ENCODE peak calls at places on chromosomes 16 and 17, in eight cellular contexts. One of them, this sample, is unnamed.

GRCh38 chr16:11742041-11742535 is 569 bp downstream of the TXNDC11 start:
- DNase-seq in cardiac muscle cell: no peak
- DNase-seq in body of pancreas: peak; percentile 64
- DNase-seq in HFFc6: no peak
- DNase-seq in prostate gland: no peak
- DNase-seq in fibroblast of lung: peak; percentile 6
- DNase-seq in A549: peak; percentile 25
- DNase-seq in WTC11: no peak
- DNase-seq in this sample: peak; percentile 13

GRCh38 chr16:10754941-10755340 is 11.3 kb downstream of the NUBP1 start:
- DNase-seq in HFFc6: peak; percentile 57
- DNase-seq in body of pancreas: no peak
- DNase-seq in fibroblast of lung: peak; percentile 43
- DNase-seq in A549: no peak
- DNase-seq in WTC11: no peak
- DNase-seq in cardiac muscle cell: peak; percentile 17
- DNase-seq in prostate gland: no peak
- DNase-seq in this sample: peak; percentile 58

GRCh38 chr16:56269824-56270684 is 78.8 kb downstream of the GNAO1 start:
- DNase-seq in HFFc6: peak; percentile 80
- DNase-seq in A549: no peak
- DNase-seq in WTC11: peak; percentile 37
- DNase-seq in cardiac muscle cell: peak; percentile 70
- DNase-seq in body of pancreas: peak; percentile 46
- DNase-seq in prostate gland: no peak
- DNase-seq in fibroblast of lung: no peak
- DNase-seq in this sample: peak; percentile 53

GRCh38 chr17:1203111-1203966 is 23.6 kb upstream of the ABR start:
- DNase-seq in fibroblast of lung: peak; percentile 54
- DNase-seq in body of pancreas: peak; percentile 70
- DNase-seq in cardiac muscle cell: peak; percentile 61
- DNase-seq in prostate gland: peak; percentile 37
- DNase-seq in A549: peak; percentile 87
- DNase-seq in WTC11: peak; percentile 84
- DNase-seq in HFFc6: peak; percentile 45
- DNase-seq in this sample: peak; percentile 67

GRCh38 chr16:71895679-71896385 is 501 bp downstream of the IST1 start:
- DNase-seq in body of pancreas: peak; percentile 23
- DNase-seq in A549: peak; percentile 61
- DNase-seq in WTC11: peak; percentile 38
- DNase-seq in prostate gland: peak; percentile 15
- DNase-seq in HFFc6: peak; percentile 26
- DNase-seq in cardiac muscle cell: peak; percentile 54
- DNase-seq in fibroblast of lung: peak; percentile 55
- DNase-seq in this sample: peak; percentile 57

GRCh38 chr17:30921544-30922196 is at the start of gene ADAP2:
- DNase-seq in WTC11: peak; percentile 68
- DNase-seq in A549: peak; percentile 60
- DNase-seq in prostate gland: peak; percentile 43
- DNase-seq in cardiac muscle cell: peak; percentile 11
- DNase-seq in fibroblast of lung: no peak
- DNase-seq in body of pancreas: peak; percentile 76
- DNase-seq in HFFc6: no peak
- DNase-seq in this sample: no peak

GRCh38 chr17:8003594-8004181 is 1.3 kb downstream of the GUCY2D start:
- DNase-seq in WTC11: peak; percentile 34
- DNase-seq in cardiac muscle cell: no peak
- DNase-seq in fibroblast of lung: no peak
- DNase-seq in prostate gland: no peak
- DNase-seq in A549: no peak
- DNase-seq in body of pancreas: no peak
- DNase-seq in HFFc6: no peak
- DNase-seq in this sample: no peak

GRCh38 chr17:70961341-70961740 is 792.0 kb downstream of the KCNJ2 start:
- DNase-seq in A549: no peak
- DNase-seq in fibroblast of lung: no peak
- DNase-seq in prostate gland: no peak
- DNase-seq in HFFc6: no peak
- DNase-seq in body of pancreas: no peak
- DNase-seq in cardiac muscle cell: peak; percentile 6
- DNase-seq in WTC11: no peak
- DNase-seq in this sample: peak; percentile 9

GRCh38 chr16:84593825-84594724 is 23.8 kb downstream of the COTL1 start:
- DNase-seq in prostate gland: no peak
- DNase-seq in fibroblast of lung: peak; percentile 50
- DNase-seq in HFFc6: no peak
- DNase-seq in body of pancreas: peak; percentile 59
- DNase-seq in A549: no peak
- DNase-seq in cardiac muscle cell: peak; percentile 52
- DNase-seq in WTC11: no peak
- DNase-seq in this sample: peak; percentile 68

GRCh38 chr16:80936410-80936809 is 70.3 kb downstream of the CMC2 start:
- DNase-seq in fibroblast of lung: no peak
- DNase-seq in body of pancreas: no peak
- DNase-seq in WTC11: no peak
- DNase-seq in A549: no peak
- DNase-seq in prostate gland: no peak
- DNase-seq in HFFc6: no peak
- DNase-seq in cardiac muscle cell: peak; percentile 78
- DNase-seq in this sample: peak; percentile 83

DNA sequence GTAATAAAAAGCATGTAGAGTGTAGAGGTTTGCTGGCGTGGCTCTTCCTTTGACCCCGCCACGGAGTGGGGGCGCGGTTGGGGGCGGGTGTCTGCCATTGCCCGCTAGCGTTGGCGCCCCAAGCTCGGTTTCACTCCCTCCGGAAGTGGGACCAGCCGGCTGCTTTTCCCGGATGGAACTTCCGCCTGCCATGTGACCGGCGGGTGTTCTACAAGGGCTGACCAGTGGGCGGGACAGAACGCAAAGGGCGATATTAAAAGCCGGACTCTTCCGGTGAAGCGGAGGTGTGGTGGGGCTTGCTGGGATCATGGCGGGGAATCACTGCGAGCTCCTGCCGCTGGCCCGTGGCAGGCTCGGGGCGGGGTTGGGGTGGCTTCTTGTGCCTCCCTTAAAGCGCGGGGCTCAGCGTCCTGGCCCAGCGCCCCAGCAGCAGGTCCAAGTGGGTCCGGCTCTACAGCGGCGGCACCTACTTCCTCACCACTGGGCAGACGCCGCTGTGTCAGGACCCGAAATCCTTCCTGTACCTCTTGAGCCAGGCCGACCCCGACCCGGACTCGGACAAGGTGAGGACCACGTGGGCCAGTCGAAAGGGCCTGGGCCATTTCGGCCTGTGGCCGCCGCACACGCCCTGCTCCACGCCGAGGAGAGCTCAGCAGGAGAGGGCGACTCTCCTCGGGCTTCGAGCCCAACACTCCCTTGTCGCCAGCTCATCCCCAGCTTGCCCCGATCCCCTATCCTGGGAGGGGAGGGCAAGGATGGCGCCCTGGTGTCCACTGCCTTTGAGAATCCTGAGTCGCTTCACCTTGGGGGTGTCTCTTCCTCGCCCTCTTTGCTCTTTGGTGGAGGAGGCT is 65.6 kb downstream of the PDPK1 start:
- DNase-seq in body of pancreas: peak; percentile 96
- DNase-seq in A549: peak; percentile 99
- DNase-seq in WTC11: peak; percentile 97
- DNase-seq in prostate gland: peak; percentile 93
- DNase-seq in cardiac muscle cell: peak; percentile 98
- DNase-seq in fibroblast of lung: peak; percentile 97
- DNase-seq in HFFc6: peak; percentile 97
- DNase-seq in this sample: peak; percentile 97
- TF ChIP-seq CTCF in body of pancreas: no peak
- TF ChIP-seq CTCF in A549: no peak
- TF ChIP-seq CTCF in WTC11: no peak
- TF ChIP-seq CTCF in prostate gland: no peak
- TF ChIP-seq CTCF in cardiac muscle cell: no peak
- TF ChIP-seq CTCF in fibroblast of lung: no peak
- TF ChIP-seq CTCF in HFFc6: peak; percentile 9
- TF ChIP-seq CTCF in this sample: no peak

DNA sequence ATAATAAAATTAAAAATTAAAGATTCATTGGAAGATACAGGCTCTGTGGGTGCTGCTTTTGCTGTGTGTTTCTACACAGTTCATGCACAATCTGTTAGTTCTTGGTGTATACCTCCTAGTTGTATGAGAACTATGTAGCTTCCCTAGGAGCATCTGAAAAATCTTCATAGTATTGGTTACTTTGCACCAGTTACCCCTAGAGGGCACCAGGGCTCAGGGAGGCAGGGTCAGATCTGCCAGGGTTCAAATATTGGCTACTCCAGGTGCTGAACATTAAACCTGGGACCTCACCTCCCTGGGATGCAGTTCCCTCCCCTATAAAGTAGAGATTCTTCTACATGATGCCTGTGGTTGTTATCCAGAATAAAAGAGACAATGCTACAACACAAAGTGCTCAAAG is 583.0 kb upstream of the CDH11 start:
- DNase-seq in HFFc6: no peak
- DNase-seq in A549: no peak
- DNase-seq in body of pancreas: no peak
- DNase-seq in cardiac muscle cell: no peak
- DNase-seq in fibroblast of lung: no peak
- DNase-seq in prostate gland: no peak
- DNase-seq in WTC11: peak; percentile 25
- DNase-seq in this sample: no peak
- TF ChIP-seq CTCF in HFFc6: peak; percentile 73
- TF ChIP-seq CTCF in A549: no peak
- TF ChIP-seq CTCF in body of pancreas: no peak
- TF ChIP-seq CTCF in cardiac muscle cell: peak; percentile 42
- TF ChIP-seq CTCF in fibroblast of lung: peak; percentile 39
- TF ChIP-seq CTCF in prostate gland: no peak
- TF ChIP-seq CTCF in WTC11: no peak
- TF ChIP-seq CTCF in this sample: peak; percentile 31

GRCh38 chr17:42673885-42674754 is 2.7 kb downstream of the PLEKHH3 start:
- DNase-seq in WTC11: peak; percentile 75
- DNase-seq in prostate gland: peak; percentile 19
- DNase-seq in fibroblast of lung: peak; percentile 82
- DNase-seq in A549: peak; percentile 95
- DNase-seq in cardiac muscle cell: peak; percentile 89
- DNase-seq in body of pancreas: peak; percentile 54
- DNase-seq in HFFc6: no peak
- DNase-seq in this sample: peak; percentile 88
- TF ChIP-seq CTCF in WTC11: peak; percentile 52
- TF ChIP-seq CTCF in prostate gland: no peak
- TF ChIP-seq CTCF in fibroblast of lung: peak; percentile 65
- TF ChIP-seq CTCF in A549: peak; percentile 50
- TF ChIP-seq CTCF in cardiac muscle cell: peak; percentile 68
- TF ChIP-seq CTCF in body of pancreas: peak; percentile 29
- TF ChIP-seq CTCF in HFFc6: peak; percentile 79
- TF ChIP-seq CTCF in this sample: peak; percentile 63

GRCh38 chr16:66273036-66273435 is 93.5 kb upstream of the CDH5 start:
- DNase-seq in HFFc6: no peak
- DNase-seq in fibroblast of lung: no peak
- DNase-seq in prostate gland: no peak
- DNase-seq in body of pancreas: no peak
- DNase-seq in WTC11: no peak
- DNase-seq in A549: no peak
- DNase-seq in cardiac muscle cell: no peak
- DNase-seq in this sample: no peak

GRCh38 chr16:66271074-66272060 is 95.1 kb upstream of the CDH5 start:
- DNase-seq in cardiac muscle cell: no peak
- DNase-seq in prostate gland: no peak
- DNase-seq in body of pancreas: no peak
- DNase-seq in WTC11: no peak
- DNase-seq in fibroblast of lung: no peak
- DNase-seq in HFFc6: peak; percentile 39
- DNase-seq in A549: no peak
- DNase-seq in this sample: no peak

GRCh38 chr16:66269631-66270332 is 96.7 kb upstream of the CDH5 start:
- DNase-seq in HFFc6: no peak
- DNase-seq in A549: no peak
- DNase-seq in body of pancreas: no peak
- DNase-seq in WTC11: no peak
- DNase-seq in cardiac muscle cell: peak; percentile 65
- DNase-seq in fibroblast of lung: peak; percentile 40
- DNase-seq in prostate gland: no peak
- DNase-seq in this sample: peak; percentile 54

GRCh38 chr16:66272461-66272860 is 94.0 kb upstream of the CDH5 start:
- DNase-seq in HFFc6: no peak
- DNase-seq in WTC11: no peak
- DNase-seq in prostate gland: no peak
- DNase-seq in A549: no peak
- DNase-seq in cardiac muscle cell: no peak
- DNase-seq in body of pancreas: no peak
- DNase-seq in fibroblast of lung: no peak
- DNase-seq in this sample: no peak

GRCh38 chr16:66270333-66270927 is 96.1 kb upstream of the CDH5 start:
- DNase-seq in A549: peak; percentile 85
- DNase-seq in body of pancreas: peak; percentile 41
- DNase-seq in fibroblast of lung: peak; percentile 67
- DNase-seq in HFFc6: peak; percentile 13
- DNase-seq in WTC11: peak; percentile 87
- DNase-seq in cardiac muscle cell: peak; percentile 90
- DNase-seq in prostate gland: peak; percentile 10
- DNase-seq in this sample: peak; percentile 82
- TF ChIP-seq CTCF in A549: peak; percentile 87
- TF ChIP-seq CTCF in body of pancreas: peak; percentile 65
- TF ChIP-seq CTCF in fibroblast of lung: peak; percentile 40
- TF ChIP-seq CTCF in HFFc6: peak; percentile 100
- TF ChIP-seq CTCF in WTC11: peak; percentile 99
- TF ChIP-seq CTCF in cardiac muscle cell: peak; percentile 71
- TF ChIP-seq CTCF in prostate gland: peak; percentile 97
- TF ChIP-seq CTCF in this sample: peak; percentile 43

GRCh38 chr17:68457539-68458259 is 403 bp upstream of the WIPI1 start:
- DNase-seq in WTC11: peak; percentile 99
- DNase-seq in A549: peak; percentile 97
- DNase-seq in HFFc6: peak; percentile 98
- DNase-seq in prostate gland: peak; percentile 99
- DNase-seq in fibroblast of lung: peak; percentile 98
- DNase-seq in cardiac muscle cell: peak; percentile 99
- DNase-seq in body of pancreas: peak; percentile 99
- DNase-seq in this sample: peak; percentile 98
- TF ChIP-seq CTCF in WTC11: no peak
- TF ChIP-seq CTCF in A549: no peak
- TF ChIP-seq CTCF in HFFc6: no peak
- TF ChIP-seq CTCF in prostate gland: no peak
- TF ChIP-seq CTCF in fibroblast of lung: no peak
- TF ChIP-seq CTCF in cardiac muscle cell: no peak
- TF ChIP-seq CTCF in body of pancreas: peak; percentile 16
- TF ChIP-seq CTCF in this sample: no peak

DNA sequence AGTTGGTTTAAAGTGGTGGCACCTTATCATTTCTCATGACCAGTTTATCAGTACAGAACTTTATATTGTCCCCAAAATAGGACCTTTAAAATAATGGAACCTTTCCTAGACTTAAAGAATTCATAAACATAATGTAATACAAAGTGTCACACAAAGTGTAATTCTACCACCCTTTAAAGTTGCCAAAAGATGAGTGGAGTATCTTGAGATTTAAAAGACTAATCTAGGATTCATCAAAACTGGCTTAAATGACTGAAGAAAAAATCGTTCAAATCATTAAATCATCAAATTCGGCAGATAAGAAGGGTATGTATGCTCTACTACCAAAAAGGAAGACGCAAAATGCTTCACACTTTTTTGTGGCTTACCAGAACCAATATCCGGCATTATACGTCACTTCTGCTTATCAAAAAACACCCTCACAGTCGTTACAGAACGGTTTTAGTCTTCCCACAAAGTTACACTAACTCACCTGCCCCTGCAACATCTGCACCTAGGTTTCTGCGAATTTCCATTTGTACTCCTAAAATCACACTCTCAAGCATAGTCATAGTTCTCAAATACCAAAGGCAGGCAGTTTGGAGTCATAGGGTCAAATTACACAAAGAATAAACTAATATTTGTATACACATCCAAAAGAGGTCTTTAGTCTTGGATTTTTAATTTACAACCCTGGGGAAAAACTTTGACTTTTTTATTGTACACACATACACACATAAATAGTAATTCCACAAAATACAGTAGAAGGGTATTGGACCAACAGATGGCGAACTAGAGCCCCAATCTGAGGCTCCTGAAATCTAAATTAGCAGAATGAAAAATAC is 1.4 kb upstream of the KANSL1 start:
- DNase-seq in cardiac muscle cell: peak; percentile 72
- DNase-seq in fibroblast of lung: peak; percentile 80
- DNase-seq in prostate gland: no peak
- DNase-seq in WTC11: no peak
- DNase-seq in HFFc6: peak; percentile 31
- DNase-seq in body of pancreas: no peak
- DNase-seq in A549: peak; percentile 84
- DNase-seq in this sample: peak; percentile 63
- TF ChIP-seq CTCF in cardiac muscle cell: peak; percentile 82
- TF ChIP-seq CTCF in fibroblast of lung: peak; percentile 80
- TF ChIP-seq CTCF in prostate gland: no peak
- TF ChIP-seq CTCF in WTC11: no peak
- TF ChIP-seq CTCF in HFFc6: peak; percentile 78
- TF ChIP-seq CTCF in body of pancreas: peak; percentile 34
- TF ChIP-seq CTCF in A549: peak; percentile 91
- TF ChIP-seq CTCF in this sample: peak; percentile 72